ENCODE peak calls at places on chromosomes 3 and 15, in nine cellular contexts. W, X, B, G, L, E, A, D and R are unnamed samples.

GRCh38 chr15:69394556-69395282 is 19.4 kb upstream of the KIF23 start:
- DNase-seq in G (peak; percentile 43), L (no peak), B (peak; percentile 67), W (peak; percentile 78), E (peak; percentile 85), D (peak; percentile 81), X (peak; percentile 86), A (no peak), R (peak; percentile 85)

GRCh38 chr3:31009881-31010280 is 115.4 kb upstream of the GADL1 start:
- DNase-seq in W (no peak), G (no peak), D (no peak), L (peak; percentile 3), X (no peak), A (no peak), E (no peak), B (no peak), R (no peak)

GRCh38 chr15:90822204-90822955 is 46.0 kb upstream of the FURIN start:
- DNase-seq in D (no peak), G (no peak), L (no peak), B (no peak), A (no peak), W (no peak), E (no peak), X (no peak), R (no peak)

GRCh38 chr3:46075816-46076215 is 48.5 kb upstream of the XCR1 start:
- DNase-seq in D (no peak), X (no peak), E (no peak), W (no peak), L (no peak), G (no peak), A (no peak), B (no peak), R (no peak)

GRCh38 chr3:59451041-59451763 is 401.4 kb upstream of the CFAP20DC start:
- DNase-seq in D (peak; percentile 34), B (peak; percentile 43), G (peak; percentile 71), L (no peak), W (no peak), E (peak; percentile 33), A (no peak), X (no peak), R (no peak)

GRCh38 chr3:42664443-42664814 is 10.9 kb downstream of the ZBTB47 start:
- DNase-seq in X (no peak), A (no peak), L (no peak), D (no peak), W (no peak), B (no peak), E (no peak), G (no peak), R (no peak)

GRCh38 chr15:65189102-65189740 is 4.1 kb upstream of the CLPX start:
- DNase-seq in L (no peak), G (peak; percentile 61), B (no peak), W (peak; percentile 61), X (peak; percentile 48), A (no peak), E (no peak), D (peak; percentile 62), R (no peak)

GRCh38 chr15:63276342-63277043 is 912 bp upstream of the APH1B start:
- DNase-seq in D (peak; percentile 12), B (no peak), E (no peak), A (no peak), X (no peak), L (no peak), G (no peak), W (no peak), R (no peak)

GRCh38 chr15:51375966-51376640 is 34.6 kb downstream of the GLDN start:
- DNase-seq in D (no peak), A (no peak), L (no peak), B (no peak), E (no peak), W (no peak), G (no peak), X (peak; percentile 74), R (no peak)

GRCh38 chr3:197503652-197504051 is 52.1 kb downstream of the BDH1 start:
- DNase-seq in D (no peak), E (no peak), B (no peak), X (no peak), L (no peak), G (no peak), W (no peak), A (no peak), R (no peak)

GRCh38 chr3:6254490-6254889 is 606.4 kb upstream of the GRM7 start:
- DNase-seq in B (no peak), X (no peak), D (no peak), W (no peak), A (no peak), L (no peak), E (no peak), G (no peak), R (no peak)

GRCh38 chr3:158810823-158811425 is 9.1 kb downstream of the MFSD1 start:
- DNase-seq in L (no peak), W (no peak), G (no peak), X (no peak), D (no peak), A (no peak), E (no peak), B (no peak), R (no peak)

GRCh38 chr3:149449799-149450198 is 24.7 kb upstream of the TM4SF4 start:
- DNase-seq in A (no peak), E (no peak), G (peak; percentile 13), B (no peak), D (no peak), L (no peak), W (no peak), X (no peak), R (no peak)

GRCh38 chr3:72310028-72310987 is 525.4 kb upstream of the PROK2 start:
- DNase-seq in D (no peak), B (peak; percentile 3), E (no peak), W (peak; percentile 60), L (no peak), X (peak; percentile 78), G (peak; percentile 29), A (no peak), R (peak; percentile 62)

GRCh38 chr3:69499899-69500316 is 114.0 kb upstream of the FRMD4B start:
- DNase-seq in W (no peak), A (no peak), D (no peak), G (no peak), E (no peak), B (no peak), L (no peak), X (no peak), R (peak; percentile 71)

GRCh38 chr3:110790631-110791030 is 281.0 kb upstream of the NECTIN3 start:
- DNase-seq in D (no peak), W (no peak), E (no peak), A (no peak), L (no peak), G (no peak), X (no peak), B (no peak), R (no peak)

GRCh38 chr3:47781326-47781684 is 388 bp downstream of the SMARCC1 start:
- DNase-seq in D (peak; percentile 30), E (peak; percentile 53), B (peak; percentile 60), W (no peak), L (no peak), X (peak; percentile 55), G (peak; percentile 64), A (no peak), R (peak; percentile 63)

GRCh38 chr15:96064351-96064756 is 266.1 kb upstream of the NR2F2 start:
- DNase-seq in G (no peak), X (no peak), L (no peak), E (no peak), A (no peak), D (peak; percentile 7), B (no peak), W (peak; percentile 39), R (no peak)

GRCh38 chr15:68407886-68408500 is 24.0 kb downstream of the ITGA11 start:
- DNase-seq in A (no peak), X (no peak), L (no peak), B (no peak), W (no peak), E (no peak), G (no peak), D (no peak), R (peak; percentile 14)

GRCh38 chr15:36590838-36591237 is 11.4 kb downstream of the CDIN1 start:
- DNase-seq in W (peak; percentile 40), X (peak; percentile 90), D (no peak), E (no peak), B (no peak), L (no peak), G (peak; percentile 67), A (no peak), R (no peak)

GRCh38 chr3:99721633-99722007 is 83.2 kb downstream of the COL8A1 start:
- DNase-seq in L (no peak), W (no peak), A (no peak), X (peak; percentile 46), E (no peak), B (no peak), D (no peak), G (no peak), R (no peak)